ENCODE peak calls at places on chromosomes 2 and 18, in five cellular contexts. Y is lung, T is stomach, R is endodermal cell, P is aorta. G is an unnamed sample. For H3K27me3, the result is how much of the 10 kb centered on the place peaks cover.

GRCh38 chr2:202064206-202064880 is 8.7 kb upstream of the KIAA2012 start:
- DNase-seq in T (no peak), R (peak), Y (peak), P (peak), G (no peak)

GRCh38 chr18:56283346-56283745 is 355.0 kb downstream of the TXNL1 start:
- DNase-seq in P (no peak), R (no peak), Y (no peak), T (no peak), G (no peak)

GRCh38 chr2:174577967-174578589 is 19.5 kb downstream of the WIPF1 start:
- DNase-seq in P (no peak), T (no peak), Y (no peak), R (no peak), G (no peak)

GRCh38 chr2:167181674-167182073 is 293.4 kb downstream of the XIRP2 start:
- DNase-seq in T (no peak), R (no peak), P (no peak), Y (no peak), G (no peak)

GRCh38 chr2:180717588-180717987 is 262.8 kb upstream of the UBE2E3 start:
- DNase-seq in R (no peak), Y (no peak), T (no peak), P (no peak), G (no peak)

GRCh38 chr2:195782156-195782555 is 125.1 kb downstream of the SLC39A10 start:
- DNase-seq in T (no peak), P (no peak), Y (no peak), R (no peak), G (no peak)

GRCh38 chr2:219171231-219171651 is 1.4 kb upstream of the SLC23A3 start:
- DNase-seq in Y (peak), T (no peak), R (peak), P (peak), G (no peak)

GRCh38 chr18:55301836-55302235 is 286.2 kb downstream of the TCF4 start:
- DNase-seq in T (no peak), P (no peak), R (no peak), Y (no peak), G (no peak)

GRCh38 chr2:14751581-14751980 is 119.1 kb downstream of the LRATD1 start:
- DNase-seq in P (no peak), Y (no peak), T (no peak), R (no peak), G (no peak)

GRCh38 chr2:202009019-202009481 is 24.6 kb upstream of the FZD7 start:
- DNase-seq in Y (no peak), R (no peak), T (no peak), P (no peak), G (no peak)

GRCh38 chr2:65231121-65231520 is 3.5 kb downstream of the ACTR2 start:
- DNase-seq in R (no peak), Y (no peak), P (no peak), T (no peak), G (no peak)

GRCh38 chr2:205906419-205906818 is 179.6 kb downstream of the INO80D start:
- DNase-seq in Y (no peak), R (no peak), P (no peak), T (no peak), G (no peak)

GRCh38 chr2:73415906-73416305 is 30.3 kb downstream of the ALMS1 start:
- DNase-seq in P (no peak), T (no peak), R (no peak), Y (no peak), G (no peak)

GRCh38 chr2:105545731-105546622 is 147.1 kb upstream of the FHL2 start:
- DNase-seq in R (peak), P (peak), Y (peak), T (peak), G (peak)

GRCh38 chr2:80560298-80560697 is 255.7 kb upstream of the LRRTM1 start:
- DNase-seq in Y (no peak), P (no peak), R (no peak), T (no peak), G (no peak)

GRCh38 chr18:35466334-35466733 is 31.4 kb downstream of the INO80C start:
- DNase-seq in R (no peak), T (no peak), Y (no peak), P (no peak), G (no peak)

GRCh38 chr2:43000242-43001054 is 208.1 kb upstream of the HAAO start:
- DNase-seq in P (no peak), R (peak), T (no peak), Y (no peak), G (no peak)

GRCh38 chr18:36451454-36452251 is 154.1 kb downstream of the FHOD3 start:
- DNase-seq in Y (no peak), P (no peak), T (no peak), R (no peak), G (no peak)

GRCh38 chr18:38022247-38022646 is 456.6 kb upstream of the CELF4 start:
- DNase-seq in P (no peak), Y (no peak), R (no peak), T (no peak), G (no peak)

GRCh38 chr2:28716265-28716865 is 35.3 kb upstream of the PPP1CB start:
- DNase-seq in T (peak), P (peak), R (no peak), Y (peak), G (no peak)

GRCh38 chr2:85743304-85743978 is 10.3 kb upstream of the ATOH8 start:
- DNase-seq in T (no peak), R (no peak), P (no peak), Y (no peak), G (no peak)

GRCh38 chr2:144675331-144675730 is 155.4 kb upstream of the ZEB2 start:
- DNase-seq in Y (no peak), P (no peak), T (no peak), R (no peak), G (no peak)

GRCh38 chr18:12325726-12326245 is 17.7 kb downstream of the TUBB6 start:
- DNase-seq in R (no peak), T (no peak), P (no peak), Y (no peak), G (no peak)

GRCh38 chr2:27844821-27845255 is 45.3 kb downstream of the RBKS start:
- DNase-seq in Y (no peak), T (no peak), P (no peak), R (no peak), G (no peak)

GRCh38 chr2:19292007-19292406 is 66.4 kb downstream of the OSR1 start:
- DNase-seq in T (no peak), P (no peak), R (no peak), Y (no peak), G (no peak)

GRCh38 chr2:12169721-12170120 is 423.3 kb downstream of the LPIN1 start:
- DNase-seq in P (peak), R (no peak), T (no peak), Y (no peak), G (peak)

GRCh38 chr18:35936951-35937350 is 35.5 kb upstream of the RMP24 start:
- DNase-seq in R (no peak), Y (peak), T (no peak), P (no peak), G (no peak)

GRCh38 chr2:50225021-50225928 is 806.7 kb downstream of the NRXN1 start:
- DNase-seq in P (no peak), R (peak), T (no peak), Y (no peak), G (no peak)

GRCh38 chr2:157194097-157194688 is 63.3 kb upstream of the GALNT5 start:
- DNase-seq in R (no peak), T (no peak), P (no peak), Y (no peak), G (no peak)

GRCh38 chr2:238663586-238663985 is 184.3 kb upstream of the TWIST2 start:
- DNase-seq in P (no peak), R (no peak), Y (no peak), T (no peak), G (no peak)

GRCh38 chr2:188517549-188518255 is 226.0 kb downstream of the GULP1 start:
- DNase-seq in P (no peak), T (no peak), R (no peak), Y (no peak), G (no peak)

GRCh38 chr2:236163483-236164200 is 4.5 kb downstream of the GBX2 start:
- DNase-seq in T (no peak), Y (no peak), R (peak), P (no peak), G (no peak)
- H3K27me3 ChIP-seq in T (half or more), Y (under half), R (half or more), P (under half), G (under half)

GRCh38 chr2:191512202-191512601 is 165.7 kb upstream of the NABP1 start:
- DNase-seq in Y (no peak), R (no peak), P (no peak), T (no peak), G (no peak)
- H3K4me3 ChIP-seq in Y (no peak), R (no peak), P (no peak), T (no peak), G (no peak)

GRCh38 chr2:964567-964966 is 13.9 kb downstream of the SNTG2 start:
- DNase-seq in Y (no peak), R (peak), P (no peak), T (no peak), G (no peak)

GRCh38 chr2:955829-956731 is 5.4 kb downstream of the SNTG2 start:
- DNase-seq in T (no peak), Y (no peak), P (no peak), R (peak), G (no peak)

GRCh38 chr2:959453-959852 is 8.8 kb downstream of the SNTG2 start:
- DNase-seq in R (peak), T (no peak), P (no peak), Y (no peak), G (no peak)

GRCh38 chr2:961786-962185 is 11.1 kb downstream of the SNTG2 start:
- DNase-seq in T (no peak), P (no peak), Y (no peak), R (no peak), G (no peak)

DNA sequence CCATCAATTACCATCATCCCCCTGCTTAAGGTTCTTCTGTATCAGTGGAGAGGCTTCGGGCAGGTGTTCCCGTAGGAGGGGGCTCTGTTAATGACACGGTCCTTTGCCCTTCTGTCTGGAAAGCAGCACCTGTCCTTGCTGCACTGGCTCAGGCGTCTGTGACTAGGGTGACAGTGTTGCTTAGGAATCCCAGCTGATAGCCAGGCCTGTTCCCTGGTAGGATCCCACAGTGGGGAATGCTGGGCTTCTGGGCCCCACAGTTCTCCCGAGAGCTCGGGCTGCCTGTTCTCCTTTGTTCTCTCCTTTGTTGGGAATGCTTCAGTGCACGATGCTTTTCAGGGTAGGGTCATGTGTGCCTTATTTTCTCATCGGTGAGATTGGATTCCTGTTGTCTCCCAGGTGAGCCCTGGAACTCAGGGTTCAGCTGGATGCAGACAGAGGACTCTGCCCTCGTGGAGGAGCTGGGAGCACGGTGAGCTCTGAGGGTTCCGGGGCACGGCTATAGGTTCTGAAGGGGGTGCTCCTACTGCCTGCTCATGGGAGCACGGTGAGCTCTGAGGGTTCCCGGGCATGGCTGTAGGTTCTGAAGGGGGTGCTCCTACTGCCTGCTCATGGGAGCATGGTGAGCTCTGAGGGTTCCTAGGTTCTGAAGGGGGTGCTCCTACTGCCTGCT is 9.6 kb downstream of the SNTG2 start:
- DNase-seq in T (no peak), P (no peak), Y (no peak), R (peak), G (no peak)
- H3K27me3 ChIP-seq in T (under half), P (under half), Y (under half), R (under half), G (under half)

GRCh38 chr18:75170916-75171315 is 38.0 kb downstream of the PTGR3 start:
- DNase-seq in R (peak), Y (no peak), P (no peak), T (no peak), G (no peak)
- H3K4me3 ChIP-seq in R (no peak), Y (no peak), P (no peak), T (no peak), G (no peak)

GRCh38 chr2:96116879-96117533 is 635 bp upstream of the ADRA2B start:
- DNase-seq in P (peak), R (peak), Y (no peak), T (peak), G (no peak)

GRCh38 chr2:96119389-96119751 is 3.0 kb upstream of the ADRA2B start:
- DNase-seq in Y (no peak), T (no peak), P (peak), R (no peak), G (no peak)

GRCh38 chr2:96116424-96116878 is at the start of gene ADRA2B:
- DNase-seq in R (peak), P (peak), Y (peak), T (peak), G (peak)

GRCh38 chr2:96118698-96119388 is 2.5 kb upstream of the ADRA2B start:
- DNase-seq in T (no peak), R (no peak), Y (no peak), P (peak), G (no peak)

GRCh38 chr2:96117701-96118588 is 1.6 kb upstream of the ADRA2B start:
- DNase-seq in T (no peak), Y (no peak), R (no peak), P (peak), G (no peak)
- H3K27me3 ChIP-seq in T (under half), Y (under half), R (half or more), P (under half), G (under half)

GRCh38 chr2:101150306-101151140 is 659 bp downstream of the TBC1D8 start:
- DNase-seq in T (peak), Y (no peak), R (peak), P (peak), G (peak)
- H3K4me3 ChIP-seq in T (peak), Y (peak), R (peak), P (peak), G (peak)

GRCh38 chr2:111175615-111176014 is 54.9 kb downstream of the BCL2L11 start:
- DNase-seq in R (no peak), Y (no peak), P (no peak), T (no peak), G (no peak)

GRCh38 chr2:111178730-111179405 is 58.2 kb downstream of the BCL2L11 start:
- DNase-seq in R (peak), Y (no peak), P (no peak), T (no peak), G (peak)

GRCh38 chr2:111176388-111176787 is 55.7 kb downstream of the BCL2L11 start:
- DNase-seq in Y (no peak), T (peak), P (no peak), R (no peak), G (peak)

GRCh38 chr2:111178296-111178695 is 57.6 kb downstream of the BCL2L11 start:
- DNase-seq in T (no peak), R (peak), Y (no peak), P (no peak), G (no peak)

GRCh38 chr2:111176867-111177266 is 56.2 kb downstream of the BCL2L11 start:
- DNase-seq in Y (no peak), R (no peak), P (no peak), T (no peak), G (no peak)
- H3K27me3 ChIP-seq in Y (under half), R (under half), P (under half), T (under half), G (under half)

GRCh38 chr2:98795535-98795902 is 64.6 kb upstream of the MGAT4A start:
- DNase-seq in Y (no peak), P (no peak), T (no peak), R (no peak), G (no peak)
- H3K4me3 ChIP-seq in Y (no peak), P (no peak), T (no peak), R (no peak), G (no peak)

GRCh38 chr2:10076988-10077527 is 3.2 kb downstream of the CYS1 start:
- DNase-seq in P (no peak), R (no peak), Y (no peak), T (no peak), G (no peak)

GRCh38 chr2:10078704-10079191 is 1.5 kb downstream of the CYS1 start:
- DNase-seq in Y (no peak), R (no peak), P (no peak), T (no peak), G (no peak)

GRCh38 chr2:10076511-10076910 is 3.7 kb downstream of the CYS1 start:
- DNase-seq in R (no peak), Y (no peak), P (no peak), T (no peak), G (no peak)

GRCh38 chr2:10079192-10079930 is 850 bp downstream of the CYS1 start:
- DNase-seq in P (peak), R (peak), T (no peak), Y (no peak), G (no peak)

GRCh38 chr2:10078001-10078400 is 2.2 kb downstream of the CYS1 start:
- DNase-seq in Y (no peak), R (no peak), P (no peak), T (no peak), G (no peak)
- H3K27me3 ChIP-seq in Y (under half), R (half or more), P (under half), T (under half), G (under half)

DNA sequence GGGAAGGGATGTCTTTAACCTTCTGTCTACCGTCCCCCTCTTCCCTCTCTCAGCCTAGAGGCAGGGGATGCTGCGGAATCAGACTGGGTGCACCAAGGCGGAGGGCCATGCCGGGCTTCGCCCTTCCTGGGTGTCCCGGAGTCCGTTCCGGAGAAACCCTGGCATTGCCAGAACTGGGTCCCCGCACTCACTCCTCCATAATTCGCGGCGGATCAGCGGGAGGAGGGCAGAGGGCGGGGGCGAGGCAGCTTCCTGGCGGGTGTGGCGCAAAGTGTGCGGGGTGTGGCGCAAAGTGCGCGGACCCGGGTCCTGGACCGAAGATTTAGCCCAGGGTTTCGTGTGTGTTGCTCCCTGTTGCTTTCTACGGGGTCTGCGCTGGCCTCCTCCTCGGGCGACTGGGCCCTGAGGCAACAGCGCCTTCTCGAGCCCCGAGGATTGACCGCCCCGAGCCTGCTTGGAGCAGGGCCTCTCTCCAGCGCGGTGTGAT is 12.4 kb upstream of the SKOR2 start:
- DNase-seq in T (no peak), Y (no peak), R (peak), P (no peak), G (no peak)
- H3K4me3 ChIP-seq in T (peak), Y (no peak), R (peak), P (no peak), G (no peak)

G was measured in right lobe of liver.